ENCODE peak calls at places on chromosomes 7 and 10, in four cellular contexts. O, P, Y and Z are unnamed samples.

GRCh38 chr10:94093286-94093905 is 99.7 kb downstream of the PLCE1 start:
- DNase-seq in O (peak), Y (peak), P (no peak), Z (no peak)

GRCh38 chr10:98664329-98665042 is 217.8 kb upstream of the HPS1 start:
- DNase-seq in P (peak), Y (peak), O (peak), Z (no peak)

GRCh38 chr10:21807162-21807561 is 196.4 kb downstream of the DNAJC1 start:
- DNase-seq in P (no peak), O (no peak), Y (no peak), Z (no peak)

GRCh38 chr10:44201656-44202055 is 183.2 kb downstream of the CXCL12 start:
- DNase-seq in P (no peak), O (no peak), Y (no peak), Z (no peak)

GRCh38 chr7:133778472-133778871 is 348.7 kb upstream of the LRGUK start:
- DNase-seq in Y (peak), P (no peak), O (no peak), Z (no peak)

GRCh38 chr10:20677340-20677739 is 219.8 kb downstream of the NEBL start:
- DNase-seq in P (no peak), O (no peak), Y (no peak), Z (no peak)

GRCh38 chr7:78472519-78472918 is 673.9 kb downstream of the PHTF2 start:
- DNase-seq in P (no peak), O (peak), Y (peak), Z (no peak)

GRCh38 chr7:65307651-65308299 is 65.9 kb upstream of the ZNF92 start:
- DNase-seq in Y (peak), P (peak), O (peak), Z (peak)

GRCh38 chr7:77797734-77798393 is 370 bp downstream of the TMEM60 start:
- DNase-seq in Y (no peak), O (peak), P (no peak), Z (peak)

GRCh38 chr10:43125274-43125845 is 12.9 kb upstream of the CSGALNACT2 start:
- DNase-seq in Y (no peak), O (no peak), P (no peak), Z (no peak)

GRCh38 chr7:27520828-27521790 is 141.6 kb downstream of the HIBADH start:
- DNase-seq in P (no peak), Y (no peak), O (peak), Z (no peak)

GRCh38 chr7:44147026-44147881 is 6.1 kb upstream of the MYL7 start:
- DNase-seq in O (no peak), Y (no peak), P (no peak), Z (no peak)

GRCh38 chr7:17598846-17599245 is 300.4 kb downstream of the AHR start:
- DNase-seq in O (peak), P (no peak), Y (peak), Z (no peak)

GRCh38 chr7:28174901-28175661 is 5.5 kb downstream of the JAZF1 start:
- DNase-seq in O (no peak), P (no peak), Y (no peak), Z (no peak)

GRCh38 chr7:2646680-2647571 is 15.1 kb downstream of the TTYH3 start:
- DNase-seq in P (no peak), O (no peak), Y (no peak), Z (no peak)

GRCh38 chr10:34507217-34507616 is 307.9 kb downstream of the PARD3 start:
- DNase-seq in P (no peak), Y (no peak), O (no peak), Z (no peak)

GRCh38 chr10:120475844-120476791 is 19.1 kb downstream of the PLPP4 start:
- DNase-seq in Y (no peak), P (no peak), O (no peak), Z (no peak)

GRCh38 chr10:2279666-2280065 is 542.3 kb upstream of the ADARB2 start:
- DNase-seq in O (no peak), P (no peak), Y (peak), Z (no peak)

GRCh38 chr7:123054357-123055133 is 59.0 kb upstream of the TAS2R16 start:
- DNase-seq in O (no peak), P (no peak), Y (peak), Z (no peak)

GRCh38 chr10:127878474-127879055 is 14.2 kb downstream of the CLRN3 start:
- DNase-seq in Y (peak), P (no peak), O (no peak), Z (no peak)

GRCh38 chr7:1889556-1890181 is 219.6 kb downstream of the ELFN1 start:
- DNase-seq in O (peak), P (no peak), Y (no peak), Z (no peak)